ENCODE peak calls at places on chromosomes 7 and 10, in seven cellular contexts. F, V, G, R, S, W and I are unnamed samples.

GRCh38 chr7:50470250-50471163 is 20.4 kb upstream of the FIGNL1 start:
- DNase-seq in V (no peak), S (no peak), F (no peak), W (no peak), R (no peak), G (no peak), I (no peak)

GRCh38 chr7:18900801-18901200 is 216.6 kb downstream of the TWIST1 start:
- DNase-seq in G (no peak), W (no peak), V (no peak), R (no peak), F (no peak), S (no peak), I (no peak)

GRCh38 chr7:100568936-100569844 is 4.5 kb downstream of the SAP25 start:
- DNase-seq in G (peak; percentile 66), F (no peak), S (peak; percentile 82), V (peak; percentile 75), W (peak; percentile 79), R (peak; percentile 74), I (no peak)

GRCh38 chr7:43313628-43314378 is 201.4 kb downstream of the HECW1 start:
- DNase-seq in G (no peak), V (no peak), W (no peak), R (no peak), S (no peak), F (no peak), I (no peak)

GRCh38 chr7:98163704-98164478 is 47.3 kb upstream of the BHLHA15 start:
- DNase-seq in V (no peak), S (no peak), F (no peak), G (no peak), W (no peak), R (peak; percentile 66), I (no peak)

GRCh38 chr10:24642921-24643678 is 80.6 kb downstream of the ARHGAP21 start:
- DNase-seq in R (no peak), S (no peak), G (no peak), V (no peak), F (peak; percentile 62), W (peak; percentile 60), I (no peak)

GRCh38 chr10:113115534-113115933 is 165.5 kb downstream of the TCF7L2 start:
- DNase-seq in V (no peak), F (no peak), R (no peak), W (no peak), G (no peak), S (no peak), I (no peak)

GRCh38 chr10:76550806-76551205 is 1086.8 kb downstream of the KCNMA1 start:
- DNase-seq in W (no peak), F (no peak), V (no peak), R (peak; percentile 10), G (no peak), S (no peak), I (no peak)

GRCh38 chr7:85275204-85275603 is 88.3 kb upstream of the SEMA3D start:
- DNase-seq in W (no peak), G (no peak), F (no peak), S (no peak), V (no peak), R (no peak), I (no peak)

GRCh38 chr10:93357680-93358079 is 124.5 kb downstream of the MYOF start:
- DNase-seq in W (peak; percentile 53), R (no peak), G (no peak), V (no peak), S (no peak), F (peak; percentile 35), I (no peak)

GRCh38 chr7:26398436-26399308 is 107.0 kb downstream of the SNX10 start:
- DNase-seq in V (peak; percentile 29), F (peak; percentile 48), R (peak; percentile 68), W (peak; percentile 97), G (peak; percentile 48), S (peak; percentile 76), I (peak; percentile 84)

GRCh38 chr7:108146070-108146842 is 16.1 kb upstream of the LAMB4 start:
- DNase-seq in V (peak; percentile 40), W (peak; percentile 69), R (peak; percentile 63), F (peak; percentile 21), G (peak; percentile 59), S (peak; percentile 78), I (peak; percentile 78)

GRCh38 chr10:17386616-17387075 is 67.7 kb downstream of the ST8SIA6 start:
- DNase-seq in R (no peak), G (no peak), S (no peak), F (no peak), W (no peak), V (no peak), I (no peak)

GRCh38 chr10:58991842-58992241 is 184.6 kb upstream of the PHYHIPL start:
- DNase-seq in F (no peak), G (no peak), W (no peak), R (no peak), S (no peak), V (no peak), I (no peak)

GRCh38 chr7:151689196-151689971 is 169.7 kb upstream of the RHEB start:
- DNase-seq in G (no peak), S (no peak), V (no peak), R (no peak), W (no peak), F (no peak), I (no peak)

GRCh38 chr10:14296081-14296709 is 34.5 kb downstream of the FRMD4A start:
- DNase-seq in F (no peak), S (no peak), V (no peak), G (peak; percentile 51), W (peak; percentile 12), R (no peak), I (no peak)

GRCh38 chr10:28685717-28686116 is 8.4 kb downstream of the BAMBI start:
- DNase-seq in W (no peak), S (no peak), R (no peak), V (no peak), G (no peak), F (no peak), I (no peak)

DNA sequence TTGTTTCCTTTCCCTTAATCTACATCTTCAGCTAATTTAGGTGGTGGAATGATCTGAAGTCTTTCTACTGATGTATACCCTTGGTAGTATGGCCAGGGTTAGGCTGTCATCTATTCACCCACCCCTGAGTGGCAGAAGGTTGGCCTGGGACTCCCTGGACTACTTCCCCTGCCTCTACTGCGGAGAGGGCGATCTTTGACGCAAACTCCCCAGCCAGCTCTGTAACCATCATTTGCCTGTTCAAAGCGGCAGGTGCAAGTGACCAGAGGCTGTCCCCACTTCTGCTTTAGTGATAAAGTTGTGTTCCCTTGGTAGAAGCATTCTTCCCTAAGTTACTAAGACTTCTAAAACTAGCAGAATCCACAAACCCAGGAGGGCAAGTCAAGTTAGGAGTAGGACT is 70.8 kb upstream of the UNC5B start:
- DNase-seq in F (no peak), V (no peak), R (no peak), S (no peak), W (no peak), G (no peak), I (no peak)
- TF ChIP-seq EP300 in F (no peak), V (no peak), R (no peak), S (no peak), W (no peak), G (no peak), I (no peak)

GRCh38 chr10:104318810-104319684 is 19.2 kb downstream of the ITPRIP start:
- DNase-seq in R (no peak), V (peak; percentile 86), G (no peak), F (no peak), W (no peak), S (peak; percentile 91), I (no peak)
- TF ChIP-seq EP300 in R (no peak), V (no peak), G (peak; percentile 50), F (no peak), W (no peak), S (no peak), I (peak; percentile 80)

GRCh38 chr7:130426541-130426940 is 14.3 kb downstream of the CEP41 start:
- DNase-seq in V (no peak), S (no peak), W (no peak), F (no peak), G (no peak), R (no peak), I (no peak)
- TF ChIP-seq EP300 in V (no peak), S (no peak), W (no peak), F (no peak), G (no peak), R (no peak), I (no peak)

GRCh38 chr7:66493235-66494181 is 135.2 kb upstream of the KCTD7 start:
- DNase-seq in G (peak; percentile 99), F (peak; percentile 93), S (peak; percentile 99), W (peak; percentile 99), R (peak; percentile 98), V (peak; percentile 98), I (peak; percentile 99)
- TF ChIP-seq EP300 in G (no peak), F (no peak), S (no peak), W (no peak), R (no peak), V (peak; percentile 62), I (no peak)

DNA sequence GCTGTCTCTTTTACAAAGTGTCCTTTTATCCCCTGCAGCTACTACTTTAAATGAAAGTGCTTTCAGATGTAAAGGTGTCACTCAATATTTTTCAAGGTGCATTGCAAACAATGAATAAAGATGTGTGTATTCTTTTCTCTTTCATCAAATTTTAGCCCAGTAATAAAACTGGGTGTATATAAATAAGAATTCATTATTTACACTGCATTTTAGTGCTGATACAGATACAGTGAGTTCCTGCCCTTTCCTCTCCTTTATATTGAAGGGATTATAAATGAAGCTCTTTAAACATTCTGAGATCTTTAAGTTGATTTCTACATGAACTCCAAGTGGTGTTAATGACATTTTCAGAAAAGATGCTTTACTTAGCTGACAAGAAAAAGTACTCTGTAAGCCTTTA is 517.5 kb downstream of the PHTF2 start:
- DNase-seq in R (no peak), S (no peak), G (no peak), V (no peak), W (no peak), F (no peak), I (no peak)
- TF ChIP-seq EP300 in R (no peak), S (no peak), G (no peak), V (no peak), W (no peak), F (no peak), I (no peak)

GRCh38 chr10:74826142-74827044 is at the start of gene KAT6B:
- DNase-seq in G (peak; percentile 100), R (peak; percentile 100), V (peak; percentile 100), W (peak; percentile 94), S (peak; percentile 100), F (peak; percentile 99), I (peak; percentile 100)
- TF ChIP-seq EP300 in G (no peak), R (no peak), V (peak; percentile 45), W (peak; percentile 31), S (no peak), F (no peak), I (no peak)

DNA sequence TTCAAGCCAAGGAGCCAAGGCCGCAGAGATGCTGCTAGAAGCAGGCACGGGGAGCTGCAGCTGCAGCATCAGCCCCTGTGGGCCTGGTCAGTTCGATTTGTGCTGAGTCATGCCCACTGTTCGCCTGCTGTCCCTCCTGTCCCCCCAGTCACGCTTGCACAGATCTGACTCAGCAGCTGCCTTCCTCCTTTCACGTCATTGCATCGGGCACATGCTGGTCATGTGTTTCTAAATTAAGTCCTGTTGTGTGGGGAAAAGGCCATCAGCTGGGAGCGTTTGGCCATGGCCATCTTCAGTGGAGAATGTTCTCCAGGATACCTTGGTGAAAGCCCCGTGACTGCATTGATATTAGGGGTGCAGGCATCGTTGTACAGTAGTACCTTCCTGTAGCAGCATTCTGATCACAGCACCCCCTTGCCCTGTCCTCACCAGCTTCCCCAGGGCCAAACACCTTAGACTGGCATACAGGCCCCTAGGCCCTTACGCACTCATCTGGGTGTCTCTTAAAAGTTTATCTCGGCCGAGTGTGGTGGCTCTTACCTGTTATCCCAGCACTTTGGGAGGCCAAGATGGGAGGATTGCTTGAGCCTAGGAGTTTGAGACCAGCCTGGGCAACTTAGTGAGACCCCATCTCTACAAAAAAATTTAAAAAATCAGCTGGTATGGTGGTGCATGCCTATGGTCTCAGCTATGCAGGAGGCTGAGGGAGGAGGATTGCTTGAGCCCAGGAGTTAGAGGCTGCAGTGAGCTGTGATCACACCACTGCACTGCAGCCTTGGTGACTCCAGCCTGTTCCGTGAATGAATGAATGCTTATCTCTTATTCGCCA is 23.2 kb downstream of the POR start:
- DNase-seq in V (peak; percentile 38), S (peak; percentile 87), R (peak; percentile 26), F (peak; percentile 66), W (peak; percentile 42), G (no peak), I (peak; percentile 82)
- TF ChIP-seq EP300 in V (no peak), S (peak; percentile 21), R (no peak), F (peak; percentile 71), W (no peak), G (peak; percentile 53), I (no peak)